ENCODE peak calls at places on chromosomes 7 and 10, in nine cellular contexts. V, K, G, F, I, C, N, T and O are unnamed samples.

GRCh38 chr10:22779331-22780019 is 65.1 kb upstream of the PIP4K2A start:
- DNase-seq in C (no peak), V (no peak), K (no peak), T (no peak), G (no peak), I (no peak), F (no peak), N (no peak), O (no peak)

GRCh38 chr7:144786522-144786921 is 49.3 kb downstream of the TPK1 start:
- DNase-seq in F (no peak), G (no peak), C (no peak), V (no peak), T (no peak), I (peak), K (no peak), N (no peak), O (no peak)

GRCh38 chr10:34627331-34627730 is 187.8 kb downstream of the PARD3 start:
- DNase-seq in F (no peak), C (no peak), K (no peak), N (no peak), T (no peak), I (no peak), G (no peak), V (no peak), O (peak)

GRCh38 chr10:126456632-126457031 is 68.4 kb upstream of the ADAM12 start:
- DNase-seq in N (no peak), F (no peak), T (peak), K (no peak), G (no peak), I (no peak), C (no peak), V (no peak), O (no peak)

GRCh38 chr7:69232445-69233376 is 365.6 kb upstream of the AUTS2 start:
- DNase-seq in K (no peak), G (no peak), V (no peak), I (peak), N (no peak), F (no peak), C (no peak), T (peak), O (no peak)

GRCh38 chr7:77980087-77980713 is 181.6 kb downstream of the PHTF2 start:
- DNase-seq in I (no peak), K (no peak), V (no peak), G (no peak), T (peak), N (no peak), C (no peak), F (no peak), O (no peak)

GRCh38 chr10:90197766-90198165 is 496.4 kb downstream of the KIF20B start:
- DNase-seq in T (no peak), C (no peak), I (no peak), F (peak), K (no peak), N (peak), G (no peak), V (no peak), O (no peak)

GRCh38 chr10:110651044-110651958 is 7.2 kb downstream of the RBM20 start:
- DNase-seq in T (peak), V (no peak), G (peak), F (no peak), N (peak), K (no peak), I (no peak), C (no peak), O (no peak)

GRCh38 chr10:131786756-131787605 is 113.8 kb upstream of the PPP2R2D start:
- DNase-seq in T (peak), K (peak), V (no peak), F (no peak), I (peak), N (peak), G (no peak), C (peak), O (peak)

GRCh38 chr10:113493195-113493594 is 59.7 kb upstream of the HABP2 start:
- DNase-seq in I (no peak), T (no peak), V (no peak), N (peak), G (no peak), K (no peak), F (peak), C (no peak), O (no peak)

GRCh38 chr7:504221-505081 is 15.2 kb downstream of the PDGFA start:
- DNase-seq in F (no peak), C (no peak), N (no peak), V (no peak), G (no peak), I (no peak), K (no peak), T (peak), O (no peak)

GRCh38 chr10:27742926-27743735 is 2.5 kb downstream of the MKX start:
- DNase-seq in N (peak), T (peak), I (peak), G (no peak), V (no peak), C (peak), K (no peak), F (no peak), O (no peak)

GRCh38 chr10:77109470-77109994 is 528.1 kb downstream of the KCNMA1 start:
- DNase-seq in F (no peak), K (no peak), C (no peak), V (no peak), T (no peak), N (no peak), G (no peak), I (no peak), O (no peak)

GRCh38 chr7:151134743-151135524 is 32.6 kb downstream of the GBX1 start:
- DNase-seq in C (no peak), F (no peak), N (no peak), G (no peak), T (no peak), I (no peak), K (no peak), V (no peak), O (no peak)

GRCh38 chr10:70376436-70377378 is 5.7 kb downstream of the LRRC20 start:
- DNase-seq in N (peak), G (no peak), F (peak), V (no peak), T (peak), K (no peak), I (peak), C (no peak), O (no peak)

GRCh38 chr10:103144086-103144485 is 49.0 kb downstream of the NT5C2 start:
- DNase-seq in K (no peak), N (no peak), G (no peak), C (no peak), I (no peak), F (no peak), T (no peak), V (no peak), O (no peak)

GRCh38 chr10:69906425-69906824 is 104.7 kb downstream of the COL13A1 start:
- DNase-seq in I (peak), F (no peak), N (no peak), K (no peak), V (no peak), G (no peak), C (no peak), T (no peak), O (no peak)

GRCh38 chr10:129963831-129964501 is at the start of gene EBF3:
- DNase-seq in T (peak), N (peak), I (peak), V (peak), F (no peak), C (no peak), G (peak), K (peak), O (no peak)

GRCh38 chr7:46927131-46927810 is 654.6 kb downstream of the TNS3 start:
- DNase-seq in F (no peak), V (no peak), N (no peak), K (no peak), G (no peak), I (no peak), T (no peak), C (no peak), O (no peak)

GRCh38 chr7:98334077-98334476 is 52.6 kb downstream of the BRI3 start:
- DNase-seq in N (no peak), V (no peak), K (no peak), C (no peak), F (no peak), I (no peak), T (no peak), G (no peak), O (no peak)

GRCh38 chr7:29957521-29957920 is 32.1 kb downstream of the SCRN1 start:
- DNase-seq in C (no peak), K (no peak), T (no peak), F (no peak), V (no peak), N (no peak), G (no peak), I (no peak), O (no peak)

GRCh38 chr7:16753102-16753931 is at the start of gene TSPAN13:
- DNase-seq in V (peak), G (peak), C (peak), F (peak), T (peak), I (peak), N (peak), K (peak), O (peak)

GRCh38 chr10:53361281-53361680 is 588.7 kb upstream of the MBL2 start:
- DNase-seq in C (no peak), I (no peak), G (no peak), N (no peak), F (no peak), T (no peak), V (no peak), K (no peak), O (no peak)

GRCh38 chr7:75652788-75653187 is 86.0 kb downstream of the HIP1 start:
- DNase-seq in K (no peak), T (no peak), V (no peak), N (no peak), I (no peak), C (no peak), F (no peak), G (no peak), O (no peak)

GRCh38 chr10:86060386-86061280 is 306.0 kb downstream of the GRID1 start:
- DNase-seq in N (no peak), I (no peak), K (no peak), T (peak), G (no peak), C (no peak), F (no peak), V (no peak), O (no peak)

GRCh38 chr7:27611043-27611442 is 51.6 kb downstream of the HIBADH start:
- DNase-seq in F (peak), I (no peak), C (no peak), V (no peak), N (peak), T (no peak), G (no peak), K (no peak), O (no peak)

GRCh38 chr7:68730871-68731403 is 867.3 kb upstream of the AUTS2 start:
- DNase-seq in N (no peak), G (no peak), V (no peak), F (no peak), C (no peak), T (no peak), I (no peak), K (peak), O (no peak)

GRCh38 chr7:150450491-150450992 is at the start of gene GIMAP8:
- DNase-seq in T (no peak), F (no peak), I (no peak), K (no peak), V (peak), G (no peak), N (no peak), C (no peak), O (peak)

GRCh38 chr10:30433286-30433778 is 652 bp upstream of the MAP3K8 start:
- DNase-seq in K (peak), F (no peak), N (peak), V (no peak), C (no peak), G (peak), I (peak), T (peak), O (peak)

GRCh38 chr7:452230-452751 is 67.4 kb downstream of the PDGFA start:
- DNase-seq in T (peak), K (no peak), F (no peak), N (peak), V (no peak), G (no peak), I (peak), C (no peak), O (no peak)

GRCh38 chr7:149071641-149072437 is 18.7 kb downstream of the ZNF786 start:
- DNase-seq in I (peak), C (no peak), T (peak), N (no peak), K (no peak), V (peak), F (no peak), G (no peak), O (no peak)

GRCh38 chr7:92025260-92025659 is 84.6 kb downstream of the AKAP9 start:
- DNase-seq in V (no peak), F (peak), G (no peak), I (no peak), T (no peak), K (no peak), C (no peak), N (peak), O (no peak)

GRCh38 chr10:72089618-72090017 is 1.3 kb upstream of the SPOCK2 start:
- DNase-seq in F (no peak), G (no peak), I (no peak), N (no peak), C (no peak), K (no peak), V (no peak), T (no peak), O (no peak)

GRCh38 chr10:70950062-70950461 is 61.7 kb upstream of the PCBD1 start:
- DNase-seq in T (no peak), C (no peak), G (no peak), I (no peak), V (no peak), N (no peak), F (no peak), K (no peak), O (no peak)

GRCh38 chr7:28128608-28129007 is 52.0 kb downstream of the JAZF1 start:
- DNase-seq in N (peak), T (no peak), G (no peak), K (no peak), F (no peak), C (no peak), V (no peak), I (peak), O (no peak)

GRCh38 chr7:94741179-94741578 is 85.2 kb upstream of the SGCE start:
- DNase-seq in N (no peak), C (no peak), T (no peak), K (no peak), V (no peak), G (no peak), I (no peak), F (no peak), O (no peak)